ENCODE peak calls at places on chromosome 6, in five cellular contexts. F is MM.1S, S is HepG2, P is neuronal stem cell, M is fibroblast of lung. U is an unnamed sample.

GRCh38 chr6:40723967-40724366 is 136.8 kb upstream of the LRFN2 start:
- DNase-seq in F (no peak), S (no peak), P (no peak), M (no peak), U (no peak)

GRCh38 chr6:108661430-108661829 is 100.7 kb downstream of the FOXO3 start:
- DNase-seq in F (no peak), S (no peak), P (no peak), M (peak; percentile 52), U (peak; percentile 36)

GRCh38 chr6:105596284-105596755 is 193.4 kb upstream of the PREP start:
- DNase-seq in F (no peak), S (no peak), P (no peak), M (peak; percentile 99), U (peak; percentile 100)

GRCh38 chr6:149208071-149208670 is 109.3 kb upstream of the TAB2 start:
- DNase-seq in F (no peak), S (no peak), P (no peak), M (no peak), U (no peak)

GRCh38 chr6:83867527-83868161 is 8.2 kb downstream of the CYB5R4 start:
- DNase-seq in F (no peak), S (no peak), P (peak; percentile 37), M (peak; percentile 96), U (peak; percentile 95)

GRCh38 chr6:170277893-170278742 is 12.8 kb downstream of the DLL1 start:
- DNase-seq in F (no peak), S (no peak), P (no peak), M (no peak), U (no peak)

GRCh38 chr6:26251354-26252081 is 113.5 kb upstream of the BTN3A2 start:
- DNase-seq in F (peak; percentile 95), S (no peak), P (peak; percentile 84), M (peak; percentile 94), U (peak; percentile 92)

GRCh38 chr6:17473554-17473953 is 80.2 kb downstream of the CAP2 start:
- DNase-seq in F (no peak), S (no peak), P (no peak), M (no peak), U (no peak)

GRCh38 chr6:43269273-43270007 is 26.2 kb downstream of the TTBK1 start:
- DNase-seq in F (no peak), S (no peak), P (no peak), M (no peak), U (no peak)

GRCh38 chr6:53794073-53794719 is 609 bp upstream of the LRRC1 start:
- DNase-seq in F (peak; percentile 90), S (peak; percentile 81), P (no peak), M (peak; percentile 88), U (peak; percentile 87)

GRCh38 chr6:134041093-134041492 is 11.3 kb downstream of the SLC2A12 start:
- DNase-seq in F (no peak), S (no peak), P (no peak), M (peak; percentile 74), U (peak; percentile 64)

GRCh38 chr6:129679758-129680157 is 30.2 kb downstream of the ARHGAP18 start:
- DNase-seq in F (no peak), S (no peak), P (no peak), M (no peak), U (no peak)

GRCh38 chr6:32627831-32628230 is 9.4 kb upstream of the HLA-DQA1 start:
- DNase-seq in F (no peak), S (no peak), P (no peak), M (no peak), U (no peak)

GRCh38 chr6:75566137-75566767 is 35.4 kb upstream of the SENP6 start:
- DNase-seq in F (no peak), S (no peak), P (no peak), M (no peak), U (no peak)

GRCh38 chr6:97586344-97586743 is 303.3 kb upstream of the MMS22L start:
- DNase-seq in F (no peak), S (peak; percentile 0), P (peak; percentile 3), M (peak; percentile 39), U (peak; percentile 21)

GRCh38 chr6:170132011-170132521 is 158.8 kb downstream of the DLL1 start:
- DNase-seq in F (no peak), S (no peak), P (no peak), M (no peak), U (no peak)

GRCh38 chr6:39947611-39948068 is 13.4 kb upstream of the MOCS1 start:
- DNase-seq in F (no peak), S (no peak), P (no peak), M (no peak), U (no peak)

GRCh38 chr6:106125925-106126435 is 39.8 kb downstream of the PRDM1 start:
- DNase-seq in F (no peak), S (no peak), P (no peak), M (peak; percentile 50), U (no peak)

DNA sequence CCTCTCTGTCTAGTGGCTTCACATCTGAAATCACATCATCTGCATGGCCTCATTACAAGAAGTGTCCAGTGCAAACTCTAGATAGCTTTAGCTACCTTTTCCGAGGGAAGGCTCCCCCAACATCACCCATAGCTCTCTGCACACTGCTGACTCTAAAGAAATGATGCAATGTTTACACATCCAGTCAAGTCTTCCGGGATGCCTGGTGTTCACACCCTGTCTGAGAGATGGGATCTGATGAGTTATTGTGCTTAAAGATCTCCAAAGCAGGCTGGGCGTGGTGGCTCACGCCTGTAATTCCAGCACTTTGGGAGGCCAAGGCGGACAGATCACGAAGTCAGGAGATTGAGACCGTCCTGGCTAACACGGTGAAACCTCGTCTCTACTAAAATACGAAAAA is 404.6 kb upstream of the IRAK1BP1 start:
- DNase-seq in F (no peak), S (no peak), P (no peak), M (no peak), U (no peak)
- H3K9ac ChIP-seq in F (no peak overlapping the region), S (no peak overlapping the region), P (no peak overlapping the region), M (no peak overlapping the region), U (no peak overlapping the region)

DNA sequence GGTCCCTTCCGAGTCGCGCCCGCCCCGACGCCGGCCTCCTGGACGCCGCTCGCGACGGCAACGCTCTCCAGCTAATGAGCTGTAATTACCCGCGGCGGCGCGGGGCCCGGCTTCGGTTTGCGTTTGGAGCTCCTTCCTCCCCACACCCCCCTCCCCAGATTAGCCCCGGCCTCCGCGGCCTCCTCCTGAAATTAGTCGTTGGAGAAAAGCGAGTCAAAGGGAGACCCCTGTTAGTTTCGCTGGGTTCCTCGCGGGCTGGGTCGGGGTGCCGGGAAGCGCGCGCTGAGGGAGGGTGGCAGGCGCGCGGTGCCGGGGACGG is 4.7 kb downstream of the FOXC1 start:
- DNase-seq in F (no peak), S (no peak), P (no peak), M (no peak), U (no peak)
- H2AFZ ChIP-seq in F (no peak overlapping the region), S (no peak overlapping the region), P (peak overlapping the region; percentile 83), M (no peak overlapping the region), U (peak overlapping the region; percentile 20)

GRCh38 chr6:90297124-90297865 is 652 bp upstream of the BACH2 start:
- DNase-seq in F (no peak), S (no peak), P (peak; percentile 24), M (no peak), U (no peak)
- H3K9ac ChIP-seq in F (peak overlapping the region; percentile 56), S (no peak overlapping the region), P (peak overlapping the region; percentile 86), M (no peak overlapping the region), U (peak overlapping the region; percentile 84)

GRCh38 chr6:10481101-10481500 is 40.0 kb upstream of the GCNT2 start:
- DNase-seq in F (no peak), S (no peak), P (no peak), M (peak; percentile 36), U (peak; percentile 12)

GRCh38 chr6:10482636-10483257 is 38.4 kb upstream of the GCNT2 start:
- DNase-seq in F (no peak), S (no peak), P (no peak), M (no peak), U (no peak)

GRCh38 chr6:10485406-10485805 is 35.7 kb upstream of the GCNT2 start:
- DNase-seq in F (no peak), S (no peak), P (no peak), M (no peak), U (no peak)

GRCh38 chr6:10487668-10488327 is 33.4 kb upstream of the GCNT2 start:
- DNase-seq in F (no peak), S (no peak), P (no peak), M (no peak), U (no peak)

GRCh38 chr6:10486215-10486614 is 34.9 kb upstream of the GCNT2 start:
- DNase-seq in F (no peak), S (no peak), P (no peak), M (no peak), U (no peak)
- H2AFZ ChIP-seq in F (no peak overlapping the region), S (no peak overlapping the region), P (no peak overlapping the region), M (no peak overlapping the region), U (no peak overlapping the region)

DNA sequence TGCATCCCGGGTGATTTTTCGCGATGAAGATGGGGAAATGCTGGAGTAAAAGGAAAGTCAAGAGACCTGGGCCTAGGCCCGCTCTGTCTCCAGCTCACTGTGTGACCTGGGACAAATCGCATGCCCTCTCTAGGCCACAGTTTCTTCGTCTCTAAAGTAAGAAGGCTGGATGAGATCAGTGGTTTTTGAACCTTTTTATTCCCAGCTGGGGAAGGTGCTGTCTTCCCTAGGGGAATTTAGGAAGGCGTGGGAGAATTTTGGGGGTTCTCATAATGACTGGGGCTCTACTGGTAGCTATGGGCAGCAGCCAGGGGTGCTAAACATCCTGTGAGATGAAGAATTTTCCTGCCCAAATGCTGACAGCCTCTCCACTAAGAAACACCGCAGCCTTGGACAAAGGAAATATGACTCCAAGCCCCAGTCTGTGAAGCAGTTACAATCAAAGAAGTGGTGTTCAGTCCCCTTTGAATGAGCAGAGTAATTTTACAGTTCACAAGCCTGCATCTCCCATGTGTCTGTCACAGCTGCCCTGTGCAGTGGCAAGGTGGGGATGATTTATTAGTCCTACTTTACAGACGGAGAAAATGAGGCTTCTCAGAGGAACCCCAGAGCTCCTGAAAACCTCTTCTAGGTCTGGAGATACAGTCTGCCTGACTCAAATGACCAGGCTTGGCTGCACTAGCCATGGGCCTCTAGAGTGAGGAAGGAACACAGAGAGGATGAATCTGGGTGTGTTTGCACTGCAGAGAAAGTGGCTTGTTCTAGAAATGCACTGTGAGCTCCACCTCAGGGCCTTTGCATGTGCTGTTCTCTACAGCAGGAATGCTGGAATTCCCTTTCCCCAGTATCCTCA is 57.2 kb downstream of the RAB44 start:
- DNase-seq in F (no peak), S (no peak), P (no peak), M (no peak), U (no peak)
- H3K9ac ChIP-seq in F (peak overlapping the region; percentile 4), S (no peak overlapping the region), P (no peak overlapping the region), M (no peak overlapping the region), U (no peak overlapping the region)

GRCh38 chr6:95357380-95358025 is 219.8 kb upstream of the MANEA start:
- DNase-seq in F (no peak), S (no peak), P (no peak), M (no peak), U (no peak)

GRCh38 chr6:95352064-95352463 is 225.3 kb upstream of the MANEA start:
- DNase-seq in F (no peak), S (no peak), P (no peak), M (no peak), U (no peak)

GRCh38 chr6:95354551-95354950 is 222.8 kb upstream of the MANEA start:
- DNase-seq in F (no peak), S (no peak), P (no peak), M (no peak), U (no peak)
- H2AFZ ChIP-seq in F (no peak overlapping the region), S (no peak overlapping the region), P (peak overlapping the region; percentile 35), M (no peak overlapping the region), U (no peak overlapping the region)

GRCh38 chr6:15986027-15986629 is 142.8 kb upstream of the MYLIP start:
- DNase-seq in F (no peak), S (no peak), P (no peak), M (no peak), U (no peak)
- H3K9ac ChIP-seq in F (no peak overlapping the region), S (no peak overlapping the region), P (no peak overlapping the region), M (no peak overlapping the region), U (no peak overlapping the region)

GRCh38 chr6:10322991-10323390 is 91.9 kb downstream of the TFAP2A start:
- DNase-seq in F (no peak), S (no peak), P (no peak), M (peak; percentile 40), U (peak; percentile 26)
- H2AFZ ChIP-seq in F (no peak overlapping the region), S (no peak overlapping the region), P (no peak overlapping the region), M (no peak overlapping the region), U (no peak overlapping the region)